ENCODE peak calls at places on chromosomes 6 and 20, in six cellular contexts. Y, C, V, M, S and E are unnamed samples.
A peak's percentile ranks its signal among the peaks of the same experiment; 100 is the strongest.

GRCh38 chr6:149988550-149989336 is 25.0 kb downstream of the ULBP1 start:
- DNase-seq in C (no peak), V (no peak), M (no peak), S (no peak), Y (no peak), E (no peak)

GRCh38 chr6:133436652-133437051 is 195.5 kb downstream of the EYA4 start:
- DNase-seq in C (no peak), Y (no peak), S (no peak), V (no peak), M (no peak), E (peak; percentile 54)

GRCh38 chr6:158758464-158758863 is 60.7 kb downstream of the EZR start:
- DNase-seq in V (no peak), S (no peak), C (no peak), M (peak; percentile 93), Y (peak; percentile 24), E (no peak)

GRCh38 chr20:3461191-3461874 is 9.5 kb upstream of the ATRN start:
- DNase-seq in Y (no peak), V (no peak), S (no peak), C (no peak), M (no peak), E (no peak)

GRCh38 chr6:69580696-69581095 is 216.1 kb downstream of the LMBRD1 start:
- DNase-seq in M (no peak), S (no peak), C (no peak), V (no peak), Y (no peak), E (no peak)

GRCh38 chr20:37897008-37897548 is 5.8 kb upstream of the VSTM2L start:
- DNase-seq in V (no peak), C (no peak), M (peak; percentile 71), S (no peak), Y (no peak), E (no peak)

GRCh38 chr6:168418151-168418551 is 22.8 kb upstream of the SMOC2 start:
- DNase-seq in C (no peak), Y (no peak), V (no peak), S (no peak), M (no peak), E (no peak)

GRCh38 chr6:3414704-3415453 is 42.0 kb downstream of the SLC22A23 start:
- DNase-seq in M (no peak), V (no peak), S (no peak), Y (no peak), C (no peak), E (no peak)

GRCh38 chr6:21157186-21157929 is 436.2 kb upstream of the SOX4 start:
- DNase-seq in Y (no peak), S (no peak), C (no peak), V (no peak), M (no peak), E (no peak)

GRCh38 chr6:47633141-47633540 is 65.2 kb upstream of the ADGRF4 start:
- DNase-seq in Y (no peak), S (no peak), V (no peak), C (peak; percentile 23), M (no peak), E (peak; percentile 30)

GRCh38 chr6:137848672-137849071 is 18.4 kb upstream of the TNFAIP3 start:
- DNase-seq in C (peak; percentile 13), S (no peak), Y (no peak), V (no peak), M (no peak), E (peak; percentile 47)

GRCh38 chr6:149385998-149386646 is 13.9 kb upstream of the SUMO4 start:
- DNase-seq in V (no peak), C (no peak), M (no peak), Y (no peak), S (no peak), E (no peak)